ENCODE peak calls at places on chromosomes 2 and 18, in six cellular contexts. One of them, this sample, is unnamed.

GRCh38 chr2:11745613-11746375 is 638 bp upstream of the LPIN1 start:
- DNase-seq in tibial nerve: no peak
- DNase-seq in ascending aorta: no peak
- DNase-seq in glutamatergic neuron: no peak
- DNase-seq in tibial artery: no peak
- DNase-seq in K562: no peak
- DNase-seq in this sample: no peak

GRCh38 chr18:28715206-28715605 is 538.3 kb upstream of the CDH2 start:
- DNase-seq in tibial nerve: no peak
- DNase-seq in ascending aorta: no peak
- DNase-seq in glutamatergic neuron: no peak
- DNase-seq in tibial artery: no peak
- DNase-seq in K562: no peak
- DNase-seq in this sample: peak

GRCh38 chr2:224407241-224407680 is 5.4 kb upstream of the FAM124B start:
- DNase-seq in tibial nerve: no peak
- DNase-seq in ascending aorta: no peak
- DNase-seq in glutamatergic neuron: no peak
- DNase-seq in tibial artery: no peak
- DNase-seq in K562: no peak
- DNase-seq in this sample: no peak

GRCh38 chr18:70279470-70279869 is 9.4 kb upstream of the SOCS6 start:
- DNase-seq in tibial nerve: no peak
- DNase-seq in ascending aorta: no peak
- DNase-seq in glutamatergic neuron: no peak
- DNase-seq in tibial artery: no peak
- DNase-seq in K562: no peak
- DNase-seq in this sample: no peak

GRCh38 chr2:96321230-96322103 is 3.6 kb upstream of the ITPRIPL1 start:
- DNase-seq in tibial nerve: no peak
- DNase-seq in ascending aorta: no peak
- DNase-seq in glutamatergic neuron: peak
- DNase-seq in tibial artery: peak
- DNase-seq in K562: peak
- DNase-seq in this sample: peak

GRCh38 chr2:26462511-26463251 is 15.2 kb downstream of the OTOF start:
- DNase-seq in tibial nerve: peak
- DNase-seq in ascending aorta: no peak
- DNase-seq in glutamatergic neuron: peak
- DNase-seq in tibial artery: peak
- DNase-seq in K562: peak
- DNase-seq in this sample: peak

GRCh38 chr2:98487806-98488189 is 43.1 kb downstream of the INPP4A start:
- DNase-seq in tibial nerve: no peak
- DNase-seq in ascending aorta: no peak
- DNase-seq in glutamatergic neuron: peak
- DNase-seq in tibial artery: no peak
- DNase-seq in K562: peak
- DNase-seq in this sample: no peak

GRCh38 chr2:132958887-132959286 is 288.9 kb upstream of the LYPD1 start:
- DNase-seq in tibial nerve: no peak
- DNase-seq in ascending aorta: no peak
- DNase-seq in glutamatergic neuron: no peak
- DNase-seq in tibial artery: no peak
- DNase-seq in K562: no peak
- DNase-seq in this sample: no peak

GRCh38 chr2:201411421-201411820 is 39.8 kb downstream of the TRAK2 start:
- DNase-seq in tibial nerve: no peak
- DNase-seq in ascending aorta: no peak
- DNase-seq in glutamatergic neuron: no peak
- DNase-seq in tibial artery: no peak
- DNase-seq in K562: no peak
- DNase-seq in this sample: peak

GRCh38 chr2:237075749-237076599 is 9.7 kb upstream of the COPS8 start:
- DNase-seq in tibial nerve: no peak
- DNase-seq in ascending aorta: no peak
- DNase-seq in glutamatergic neuron: no peak
- DNase-seq in tibial artery: no peak
- DNase-seq in K562: no peak
- DNase-seq in this sample: no peak

GRCh38 chr2:226905718-226906438 is 70.0 kb downstream of the RHBDD1 start:
- DNase-seq in tibial nerve: no peak
- DNase-seq in ascending aorta: no peak
- DNase-seq in glutamatergic neuron: no peak
- DNase-seq in tibial artery: no peak
- DNase-seq in K562: no peak
- DNase-seq in this sample: no peak

GRCh38 chr2:118242216-118242615 is 153.9 kb downstream of the INSIG2 start:
- DNase-seq in tibial nerve: no peak
- DNase-seq in ascending aorta: no peak
- DNase-seq in glutamatergic neuron: no peak
- DNase-seq in tibial artery: no peak
- DNase-seq in K562: no peak
- DNase-seq in this sample: no peak

GRCh38 chr2:75047907-75048625 is 89.6 kb downstream of the POLE4 start:
- DNase-seq in tibial nerve: no peak
- DNase-seq in ascending aorta: no peak
- DNase-seq in glutamatergic neuron: no peak
- DNase-seq in tibial artery: no peak
- DNase-seq in K562: no peak
- DNase-seq in this sample: peak

GRCh38 chr2:241865957-241866858 is 3.3 kb upstream of the RTP5 start:
- DNase-seq in tibial nerve: no peak
- DNase-seq in ascending aorta: no peak
- DNase-seq in glutamatergic neuron: peak
- DNase-seq in tibial artery: no peak
- DNase-seq in K562: no peak
- DNase-seq in this sample: no peak

GRCh38 chr2:25976884-25977741 is 5.2 kb downstream of the KIF3C start:
- DNase-seq in tibial nerve: no peak
- DNase-seq in ascending aorta: no peak
- DNase-seq in glutamatergic neuron: no peak
- DNase-seq in tibial artery: no peak
- DNase-seq in K562: no peak
- DNase-seq in this sample: no peak

GRCh38 chr2:152483276-152483996 is 148.5 kb downstream of the FMNL2 start:
- DNase-seq in tibial nerve: no peak
- DNase-seq in ascending aorta: no peak
- DNase-seq in glutamatergic neuron: no peak
- DNase-seq in tibial artery: no peak
- DNase-seq in K562: no peak
- DNase-seq in this sample: no peak

GRCh38 chr18:79577451-79578395 is 101.9 kb upstream of the CTDP1 start:
- DNase-seq in tibial nerve: no peak
- DNase-seq in ascending aorta: no peak
- DNase-seq in glutamatergic neuron: peak
- DNase-seq in tibial artery: peak
- DNase-seq in K562: peak
- DNase-seq in this sample: no peak

GRCh38 chr2:136727973-136728699 is 37.2 kb upstream of the THSD7B start:
- DNase-seq in tibial nerve: no peak
- DNase-seq in ascending aorta: no peak
- DNase-seq in glutamatergic neuron: no peak
- DNase-seq in tibial artery: no peak
- DNase-seq in K562: no peak
- DNase-seq in this sample: no peak

GRCh38 chr18:67672719-67673118 is 156.2 kb upstream of the DSEL start:
- DNase-seq in tibial nerve: no peak
- DNase-seq in ascending aorta: no peak
- DNase-seq in glutamatergic neuron: no peak
- DNase-seq in tibial artery: no peak
- DNase-seq in K562: no peak
- DNase-seq in this sample: peak

GRCh38 chr2:854460-854859 is 96.2 kb upstream of the SNTG2 start:
- DNase-seq in tibial nerve: peak
- DNase-seq in ascending aorta: no peak
- DNase-seq in glutamatergic neuron: peak
- DNase-seq in tibial artery: no peak
- DNase-seq in K562: peak
- DNase-seq in this sample: no peak

DNA sequence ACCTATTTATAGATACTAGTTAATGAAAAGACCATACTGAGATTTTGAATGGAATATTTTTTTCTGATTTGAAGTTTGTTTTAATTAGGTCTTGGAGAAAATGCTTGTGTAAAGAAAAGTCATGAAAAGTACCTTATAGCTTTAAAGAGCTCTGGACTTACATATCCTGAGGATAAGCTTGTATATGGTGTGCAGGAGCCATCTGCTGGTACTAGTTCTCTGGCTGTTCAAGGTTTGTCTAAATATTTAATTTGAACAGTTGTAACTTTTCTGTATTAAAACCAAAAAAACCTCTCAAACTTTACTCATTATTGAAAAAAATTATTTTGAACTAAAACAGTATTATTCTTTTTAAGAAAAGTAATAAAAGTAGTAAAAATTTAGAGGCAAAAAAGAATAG is 50.2 kb downstream of the UBR3 start:
- DNase-seq in tibial nerve: no peak
- DNase-seq in ascending aorta: no peak
- DNase-seq in glutamatergic neuron: no peak
- DNase-seq in tibial artery: no peak
- DNase-seq in K562: no peak
- DNase-seq in this sample: peak
- TF ChIP-seq CTCF in tibial nerve: no peak
- TF ChIP-seq CTCF in ascending aorta: no peak
- TF ChIP-seq CTCF in glutamatergic neuron: no peak
- TF ChIP-seq CTCF in tibial artery: peak
- TF ChIP-seq CTCF in K562: peak
- TF ChIP-seq CTCF in this sample: peak

DNA sequence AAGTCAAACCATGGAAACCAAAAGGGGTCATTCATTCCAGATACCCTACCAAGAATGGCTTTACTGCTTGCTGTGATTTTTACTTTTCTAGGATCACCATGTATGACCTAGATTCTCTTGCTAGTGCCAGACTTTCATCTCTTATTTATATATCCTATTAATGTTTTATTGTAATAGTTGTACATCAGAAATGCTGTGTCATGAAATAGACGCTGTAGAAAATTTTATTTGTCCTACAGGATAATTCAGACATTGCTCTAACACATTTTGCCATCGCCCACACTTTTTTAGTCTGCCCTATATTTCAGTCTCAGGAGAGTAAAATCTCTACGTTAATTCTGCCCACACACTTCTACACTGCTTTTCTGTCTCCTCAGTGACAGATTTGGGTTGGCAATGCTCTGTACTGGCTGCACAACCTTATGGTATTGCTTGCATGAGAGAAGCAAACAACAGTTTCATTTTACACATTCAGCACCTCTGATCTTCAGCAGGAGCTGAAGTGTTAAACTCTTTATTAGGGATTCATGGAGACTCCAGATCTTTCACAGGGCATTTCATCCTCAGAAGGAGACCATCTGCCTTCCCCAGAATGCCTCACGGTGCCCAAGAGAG is 871.8 kb upstream of the CHAC2 start:
- DNase-seq in tibial nerve: no peak
- DNase-seq in ascending aorta: no peak
- DNase-seq in glutamatergic neuron: no peak
- DNase-seq in tibial artery: no peak
- DNase-seq in K562: no peak
- DNase-seq in this sample: no peak
- TF ChIP-seq CTCF in tibial nerve: no peak
- TF ChIP-seq CTCF in ascending aorta: no peak
- TF ChIP-seq CTCF in glutamatergic neuron: no peak
- TF ChIP-seq CTCF in tibial artery: no peak
- TF ChIP-seq CTCF in K562: no peak
- TF ChIP-seq CTCF in this sample: no peak

DNA sequence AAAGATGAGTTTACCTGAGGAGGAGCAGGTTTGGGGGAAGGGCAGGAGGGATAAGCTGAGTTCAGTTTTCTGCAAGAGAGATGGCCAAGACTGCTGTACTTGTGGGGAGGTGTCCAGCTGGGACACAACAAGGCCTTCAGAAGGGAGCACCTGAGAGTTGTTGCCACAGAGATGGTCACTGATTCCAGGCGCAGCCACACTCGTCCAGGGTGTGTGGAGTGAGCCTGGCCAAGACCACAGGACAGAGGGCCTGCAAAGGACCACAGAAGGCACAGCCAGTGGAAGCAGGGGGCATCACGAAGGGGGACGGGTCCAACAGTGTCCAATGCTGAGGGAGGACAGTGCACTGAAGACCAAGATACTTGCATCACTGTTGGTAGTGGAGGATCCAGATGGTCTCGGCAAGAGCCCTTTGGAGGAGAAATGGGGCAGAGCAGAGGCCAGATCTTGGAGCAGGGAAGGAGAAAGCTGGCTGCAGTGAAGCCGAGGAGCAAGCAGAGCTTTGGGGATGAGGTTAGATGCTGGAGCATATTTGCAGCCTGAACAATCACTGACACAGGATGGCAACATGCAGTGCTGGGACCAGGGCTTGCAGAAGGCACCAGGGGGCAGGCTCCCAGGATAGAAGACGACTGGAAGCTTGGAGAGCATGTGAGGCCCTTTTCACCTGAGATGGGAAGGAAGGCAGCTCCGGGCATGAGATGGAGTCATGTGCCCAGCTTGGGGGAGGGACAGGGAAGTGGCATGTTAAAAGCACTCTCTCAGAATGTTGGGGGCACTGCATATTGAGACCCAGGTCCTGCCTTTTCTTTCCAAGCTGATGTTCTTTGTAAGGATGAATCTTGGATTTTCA is 214.0 kb downstream of the CYP26B1 start:
- DNase-seq in tibial nerve: no peak
- DNase-seq in ascending aorta: no peak
- DNase-seq in glutamatergic neuron: no peak
- DNase-seq in tibial artery: peak
- DNase-seq in K562: peak
- DNase-seq in this sample: peak
- TF ChIP-seq CTCF in tibial nerve: no peak
- TF ChIP-seq CTCF in ascending aorta: no peak
- TF ChIP-seq CTCF in glutamatergic neuron: no peak
- TF ChIP-seq CTCF in tibial artery: no peak
- TF ChIP-seq CTCF in K562: peak
- TF ChIP-seq CTCF in this sample: peak

DNA sequence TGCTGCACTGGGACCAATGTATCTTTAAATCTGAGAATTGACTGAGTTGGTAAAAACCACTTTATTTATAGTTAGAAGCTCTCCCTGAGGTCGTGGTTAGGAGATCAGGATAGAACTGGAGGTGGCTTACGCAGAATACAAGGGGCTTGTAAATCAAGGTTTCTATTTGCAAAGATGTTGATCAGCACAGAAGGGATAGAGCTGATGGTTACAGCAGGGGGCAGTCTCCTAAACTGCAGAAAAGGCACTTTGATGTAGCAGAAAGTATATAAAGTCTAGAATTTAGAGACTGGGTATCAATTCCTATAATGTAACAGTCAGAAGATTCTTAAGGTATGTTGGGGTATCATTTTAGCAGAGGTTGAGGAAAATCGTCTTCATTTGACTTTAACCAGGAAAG is 25.2 kb upstream of the ACVR1 start:
- DNase-seq in tibial nerve: no peak
- DNase-seq in ascending aorta: no peak
- DNase-seq in glutamatergic neuron: no peak
- DNase-seq in tibial artery: no peak
- DNase-seq in K562: no peak
- DNase-seq in this sample: no peak
- TF ChIP-seq CTCF in tibial nerve: no peak
- TF ChIP-seq CTCF in ascending aorta: no peak
- TF ChIP-seq CTCF in glutamatergic neuron: no peak
- TF ChIP-seq CTCF in tibial artery: no peak
- TF ChIP-seq CTCF in K562: peak
- TF ChIP-seq CTCF in this sample: no peak

GRCh38 chr2:84022810-84023431 is 436.2 kb downstream of the SUCLG1 start:
- DNase-seq in tibial nerve: peak
- DNase-seq in ascending aorta: no peak
- DNase-seq in glutamatergic neuron: no peak
- DNase-seq in tibial artery: no peak
- DNase-seq in K562: peak
- DNase-seq in this sample: peak
- TF ChIP-seq CTCF in tibial nerve: no peak
- TF ChIP-seq CTCF in ascending aorta: no peak
- TF ChIP-seq CTCF in glutamatergic neuron: peak
- TF ChIP-seq CTCF in tibial artery: peak
- TF ChIP-seq CTCF in K562: peak
- TF ChIP-seq CTCF in this sample: peak

This sample was measured in fibroblast of the aortic adventitia.